ENCODE peak calls at places on chromosomes 4 and X, in nine cellular contexts. C is T-helper 2 cell, A is T1000, F is cardiac muscle cell, U is NCI-H1092 treated with DMSO at 0.1 percent for 48 hours, L is NB4, G is hypothalamus, Q is T-helper 1 cell, J is NAMALWA. X is an unnamed sample.

GRCh38 chrX:74422029-74422352 is 698 bp downstream of the SLC16A2 start:
- DNase-seq in C (no peak), A (no peak), F (no peak), U (no peak), L (peak; percentile 4), G (no peak), Q (no peak), J (no peak), X (no peak)

GRCh38 chrX:30282527-30282926 is 26.7 kb downstream of the NR0B1 start:
- DNase-seq in C (no peak), A (no peak), F (no peak), U (no peak), L (no peak), G (no peak), Q (no peak), J (no peak), X (no peak)

GRCh38 chrX:9878141-9878875 is 88.8 kb upstream of the CLDN34 start:
- DNase-seq in C (no peak), A (no peak), F (no peak), U (peak; percentile 83), L (no peak), G (no peak), Q (no peak), J (no peak), X (no peak)

GRCh38 chr4:158314756-158315487 is 104.6 kb downstream of the TMEM144 start:
- DNase-seq in C (no peak), A (no peak), F (no peak), U (no peak), L (no peak), G (no peak), Q (no peak), J (no peak), X (no peak)

GRCh38 chrX:50107470-50107869 is 93.3 kb downstream of the AKAP4 start:
- DNase-seq in C (no peak), A (no peak), F (no peak), U (no peak), L (no peak), G (no peak), Q (no peak), J (no peak), X (no peak)

GRCh38 chr4:76955187-76955586 is 5.6 kb downstream of the SEPTIN11 start:
- DNase-seq in C (no peak), A (no peak), F (no peak), U (no peak), L (no peak), G (no peak), Q (no peak), J (no peak), X (no peak)

GRCh38 chrX:40140706-40141499 is 43.1 kb upstream of the BCOR start:
- DNase-seq in C (no peak), A (no peak), F (peak; percentile 64), U (no peak), L (no peak), G (no peak), Q (no peak), J (no peak), X (no peak)

GRCh38 chr4:148445071-148445902 is 3.1 kb upstream of the NR3C2 start:
- DNase-seq in C (peak; percentile 67), A (no peak), F (peak; percentile 62), U (no peak), L (no peak), G (peak; percentile 65), Q (peak; percentile 61), J (no peak), X (no peak)

GRCh38 chrX:134604701-134605271 is 53.5 kb downstream of the PLAC1 start:
- DNase-seq in C (no peak), A (no peak), F (peak; percentile 57), U (peak; percentile 88), L (no peak), G (no peak), Q (no peak), J (no peak), X (no peak)

GRCh38 chr4:127162741-127163140 is 470.0 kb upstream of the INTU start:
- DNase-seq in C (no peak), A (no peak), F (no peak), U (no peak), L (peak; percentile 58), G (no peak), Q (no peak), J (no peak), X (peak; percentile 60)